ENCODE peak calls at places on chromosomes 6 and 20, in nine cellular contexts. T is lung microvascular endothelial cell; M is NCI-H1048; L is neural crest cell; B is mesendoderm; K is NCI-H1417; I is astrocyte of the spinal cord; Q is activated CD8-positive, alpha-beta T cell treated with anti-CD3 and anti-CD28 coated beads, Interleukin-2, amount 10 ng/mL, durations not matched to agents 7 days and 5 days; U is ureter. W is an unnamed sample.
A peak's percentile ranks its signal among the peaks of the same experiment; 100 is the strongest.

GRCh38 chr6:16762547-16763477 is 1.6 kb upstream of the ATXN1 start:
- DNase-seq in T (peak; percentile 77), M (no peak), L (no peak), B (peak; percentile 80), K (peak; percentile 39), I (peak; percentile 91), Q (peak; percentile 71), U (no peak), W (peak; percentile 70)

GRCh38 chr6:111591370-111591900 is 14.2 kb downstream of the TRAF3IP2 start:
- DNase-seq in T (peak; percentile 73), M (no peak), L (no peak), B (no peak), K (peak; percentile 47), I (peak; percentile 97), Q (no peak), U (peak; percentile 93), W (no peak)

GRCh38 chr6:52499681-52500239 is 77.1 kb downstream of the TRAM2 start:
- DNase-seq in T (no peak), M (no peak), L (no peak), B (no peak), K (no peak), I (no peak), Q (no peak), U (no peak), W (no peak)

GRCh38 chr6:11120273-11121005 is 8.9 kb upstream of the ERVFRD-1 start:
- DNase-seq in T (no peak), M (no peak), L (no peak), B (no peak), K (peak; percentile 34), I (peak; percentile 62), Q (no peak), U (no peak), W (no peak)

GRCh38 chr6:41732601-41733348 is 2.6 kb downstream of the TFEB start:
- DNase-seq in T (no peak), M (no peak), L (no peak), B (peak; percentile 30), K (no peak), I (peak; percentile 20), Q (peak; percentile 72), U (no peak), W (peak; percentile 60)

GRCh38 chr6:3761989-3762270 is 10.4 kb upstream of the PXDC1 start:
- DNase-seq in T (no peak), M (no peak), L (no peak), B (no peak), K (no peak), I (no peak), Q (no peak), U (no peak), W (no peak)

GRCh38 chr20:57658447-57659130 is 38.4 kb upstream of the ZBP1 start:
- DNase-seq in T (no peak), M (no peak), L (no peak), B (no peak), K (no peak), I (no peak), Q (no peak), U (peak; percentile 39), W (no peak)

GRCh38 chr6:49541210-49541724 is 9.2 kb upstream of the C6orf141 start:
- DNase-seq in T (no peak), M (no peak), L (no peak), B (peak; percentile 40), K (no peak), I (peak; percentile 74), Q (no peak), U (no peak), W (no peak)

GRCh38 chr6:136774228-136775041 is 17.8 kb downstream of the MAP3K5 start:
- DNase-seq in T (no peak), M (no peak), L (no peak), B (peak; percentile 29), K (no peak), I (peak; percentile 56), Q (no peak), U (no peak), W (no peak)

GRCh38 chr6:168060521-168060931 is 18.5 kb downstream of the FRMD1 start:
- DNase-seq in T (peak; percentile 19), M (no peak), L (peak; percentile 48), B (peak; percentile 72), K (peak; percentile 21), I (peak; percentile 37), Q (no peak), U (peak; percentile 83), W (no peak)

GRCh38 chr20:53899351-53900167 is 170.8 kb downstream of the BCAS1 start:
- DNase-seq in T (no peak), M (no peak), L (no peak), B (no peak), K (peak; percentile 97), I (peak; percentile 79), Q (peak; percentile 89), U (peak; percentile 51), W (peak; percentile 87)

GRCh38 chr6:35495258-35496035 is 1.4 kb downstream of the TEAD3 start:
- DNase-seq in T (no peak), M (no peak), L (peak; percentile 40), B (no peak), K (no peak), I (no peak), Q (no peak), U (no peak), W (no peak)

GRCh38 chr6:16324622-16325225 is 86.3 kb downstream of the GMPR start:
- DNase-seq in T (no peak), M (no peak), L (no peak), B (peak; percentile 27), K (no peak), I (peak; percentile 72), Q (no peak), U (no peak), W (no peak)

GRCh38 chr6:113939825-113940224 is 31.1 kb downstream of the HDAC2 start:
- DNase-seq in T (no peak), M (no peak), L (no peak), B (no peak), K (no peak), I (no peak), Q (no peak), U (no peak), W (no peak)

GRCh38 chr6:127812985-127813681 is 87.7 kb downstream of the THEMIS start:
- DNase-seq in T (no peak), M (no peak), L (no peak), B (no peak), K (no peak), I (no peak), Q (no peak), U (no peak), W (no peak)

GRCh38 chr6:12844284-12845223 is 128.0 kb downstream of the PHACTR1 start:
- DNase-seq in T (peak; percentile 36), M (peak; percentile 10), L (no peak), B (peak; percentile 59), K (peak; percentile 21), I (peak; percentile 16), Q (no peak), U (no peak), W (no peak)

GRCh38 chr20:62422636-62423325 is 4.6 kb downstream of the RBBP8NL start:
- DNase-seq in T (no peak), M (no peak), L (no peak), B (no peak), K (no peak), I (no peak), Q (no peak), U (no peak), W (no peak)

GRCh38 chr6:17904491-17905120 is 82.8 kb downstream of the KIF13A start:
- DNase-seq in T (no peak), M (no peak), L (no peak), B (no peak), K (no peak), I (no peak), Q (no peak), U (no peak), W (no peak)

GRCh38 chr6:30175765-30176164 is 12.4 kb downstream of the TRIM15 start:
- DNase-seq in T (no peak), M (no peak), L (no peak), B (no peak), K (no peak), I (no peak), Q (no peak), U (no peak), W (no peak)

GRCh38 chr20:50655325-50655880 is 35.9 kb downstream of the RIPOR3 start:
- DNase-seq in T (no peak), M (no peak), L (no peak), B (no peak), K (no peak), I (peak; percentile 69), Q (no peak), U (peak; percentile 65), W (no peak)

GRCh38 chr6:42315991-42316378 is 98.3 kb upstream of the MRPS10 start:
- DNase-seq in T (no peak), M (no peak), L (no peak), B (peak; percentile 96), K (no peak), I (peak; percentile 97), Q (no peak), U (peak; percentile 69), W (no peak)

W was measured in activated CD4-positive, alpha-beta memory T cell treated with anti-CD3 and anti-CD28 coated beads, Interleukin-2, amount 10 ng/mL, durations not matched to agents 7 days and 5 days.